ENCODE peak calls at places on chromosomes 16 and 17, in ten cellular contexts. M, E, T, L, S, Z, V, Q, C and U are unnamed samples.

GRCh38 chr16:85310868-85311585 is 198.8 kb upstream of the CIBAR2 start:
- DNase-seq in M (no peak), E (no peak), T (no peak), L (peak), S (no peak), Z (peak), V (no peak), Q (no peak), C (no peak), U (no peak)

GRCh38 chr16:23252310-23252709 is 49.8 kb upstream of the SCNN1B start:
- DNase-seq in M (no peak), E (no peak), T (no peak), L (no peak), S (no peak), Z (no peak), V (no peak), Q (no peak), C (no peak), U (no peak)

GRCh38 chr16:80776856-80777255 is 27.5 kb downstream of the CDYL2 start:
- DNase-seq in M (no peak), E (no peak), T (no peak), L (no peak), S (no peak), Z (no peak), V (no peak), Q (no peak), C (no peak), U (no peak)

GRCh38 chr17:72346306-72346705 is 225.5 kb downstream of the SOX9 start:
- DNase-seq in M (no peak), E (no peak), T (no peak), L (no peak), S (no peak), Z (no peak), V (no peak), Q (no peak), C (no peak), U (no peak)

GRCh38 chr16:14455577-14455976 is 174.5 kb downstream of the PARN start:
- DNase-seq in M (no peak), E (peak), T (no peak), L (no peak), S (no peak), Z (no peak), V (peak), Q (no peak), C (no peak), U (no peak)

GRCh38 chr17:80110927-80111701 is 9.7 kb downstream of the GAA start:
- DNase-seq in M (no peak), E (no peak), T (no peak), L (no peak), S (no peak), Z (peak), V (no peak), Q (no peak), C (no peak), U (no peak)

GRCh38 chr17:8292639-8293395 is 2.4 kb downstream of the SLC25A35 start:
- DNase-seq in M (no peak), E (no peak), T (no peak), L (no peak), S (no peak), Z (no peak), V (no peak), Q (no peak), C (no peak), U (no peak)

GRCh38 chr17:7133916-7134315 is 19.3 kb upstream of the ASGR2 start:
- DNase-seq in M (no peak), E (no peak), T (no peak), L (no peak), S (no peak), Z (peak), V (no peak), Q (no peak), C (no peak), U (no peak)

GRCh38 chr16:14423344-14423743 is 206.7 kb downstream of the PARN start:
- DNase-seq in M (no peak), E (no peak), T (no peak), L (no peak), S (no peak), Z (no peak), V (peak), Q (no peak), C (no peak), U (no peak)

GRCh38 chr17:14748036-14748715 is 447.3 kb downstream of the HS3ST3B1 start:
- DNase-seq in M (no peak), E (no peak), T (no peak), L (no peak), S (no peak), Z (no peak), V (no peak), Q (no peak), C (no peak), U (no peak)

GRCh38 chr16:27779719-27780161 is 229.8 kb downstream of the KATNIP start:
- DNase-seq in M (no peak), E (no peak), T (no peak), L (no peak), S (no peak), Z (peak), V (peak), Q (no peak), C (no peak), U (peak)

GRCh38 chr17:16425698-16426659 is 10.6 kb downstream of the TRPV2 start:
- DNase-seq in M (no peak), E (no peak), T (no peak), L (no peak), S (no peak), Z (no peak), V (no peak), Q (no peak), C (no peak), U (no peak)